ENCODE peak calls at places on chromosomes 16 and 17, in ten cellular contexts. F is NAMALWA; P is stimulated activated CD4-positive, alpha-beta T cell treated with anti-CD3 and anti-CD28 coated beads, Interleukin-1b, Interleukin-23, amount 100 ng/mL, for 1 hour; L is left ventricle myocardium inferior; W is fibroblast of pulmonary artery; T is activated gamma-delta T cell; O is stimulated activated CD8-positive, alpha-beta memory T cell treated with anti-CD3 and anti-CD28 coated beads, Interleukin-4, amount 100 ng/mL, for 24 hours; B is NCI-H1092; I is stromal cell of bone marrow; R is cortex of kidney. M is an unnamed sample.

GRCh38 chr17:17097763-17098345 is 55.6 kb downstream of the MPRIP start:
- DNase-seq in T (no peak), I (no peak), O (no peak), W (no peak), B (no peak), L (no peak), P (no peak), R (no peak), F (no peak), M (no peak)

GRCh38 chr16:81734632-81735434 is 44.3 kb upstream of the PLCG2 start:
- DNase-seq in W (no peak), I (no peak), P (no peak), R (no peak), O (no peak), L (no peak), T (no peak), B (no peak), F (no peak), M (no peak)

GRCh38 chr17:17711708-17712141 is 30.5 kb downstream of the RAI1 start:
- DNase-seq in T (no peak), R (no peak), B (no peak), L (no peak), I (no peak), F (no peak), P (no peak), O (no peak), W (no peak), M (no peak)

GRCh38 chr17:82019905-82020873 is 2.5 kb downstream of the CENPX start:
- DNase-seq in B (no peak), O (peak; percentile 58), T (peak; percentile 32), L (peak; percentile 51), I (no peak), F (peak; percentile 72), W (peak; percentile 45), P (no peak), R (no peak), M (peak; percentile 51)

GRCh38 chr17:79834575-79835469 is 4.4 kb downstream of the CBX4 start:
- DNase-seq in L (no peak), T (no peak), P (no peak), W (no peak), O (no peak), F (peak; percentile 55), I (no peak), B (no peak), R (no peak), M (no peak)

GRCh38 chr17:80926601-80927250 is 64.9 kb upstream of the CHMP6 start:
- DNase-seq in L (no peak), O (no peak), F (no peak), T (no peak), W (no peak), R (no peak), B (no peak), I (no peak), P (no peak), M (no peak)

GRCh38 chr16:23424292-23424958 is 28.6 kb downstream of the COG7 start:
- DNase-seq in I (no peak), F (no peak), L (no peak), R (no peak), T (no peak), W (no peak), P (no peak), B (no peak), O (no peak), M (no peak)

GRCh38 chr17:2487306-2487705 is 24.4 kb downstream of the METTL16 start:
- DNase-seq in P (no peak), B (no peak), R (no peak), W (no peak), O (no peak), T (no peak), I (no peak), L (no peak), F (no peak), M (no peak)

GRCh38 chr16:77951788-77952187 is 70.6 kb upstream of the CLEC3A start:
- DNase-seq in T (no peak), F (peak; percentile 57), P (no peak), L (no peak), R (no peak), I (no peak), W (no peak), O (no peak), B (peak; percentile 65), M (no peak)

GRCh38 chr16:58417600-58417999 is 25.3 kb downstream of the GINS3 start:
- DNase-seq in O (no peak), T (no peak), W (no peak), F (peak; percentile 85), L (peak; percentile 36), P (no peak), B (no peak), I (no peak), R (no peak), M (no peak)

GRCh38 chr17:3771140-3771539 is 29.8 kb downstream of the ITGAE start:
- DNase-seq in T (no peak), W (no peak), R (no peak), B (no peak), L (no peak), F (no peak), O (no peak), P (no peak), I (no peak), M (no peak)

GRCh38 chr16:13936596-13937081 is 16.7 kb downstream of the ERCC4 start:
- DNase-seq in T (no peak), B (no peak), O (no peak), P (no peak), R (no peak), L (no peak), I (peak; percentile 53), F (no peak), W (peak; percentile 81), M (no peak)

GRCh38 chr16:81831722-81832126 is 52.6 kb downstream of the PLCG2 start:
- DNase-seq in T (no peak), P (no peak), L (peak; percentile 40), W (no peak), R (no peak), I (no peak), O (peak; percentile 52), B (no peak), F (peak; percentile 95), M (peak; percentile 78)

GRCh38 chr17:81237591-81238489 is 1.0 kb downstream of the TEPSIN start:
- DNase-seq in B (no peak), L (no peak), R (no peak), T (no peak), W (no peak), O (no peak), P (no peak), I (no peak), F (peak; percentile 62), M (no peak)

GRCh38 chr16:53817117-53817516 is 113.2 kb downstream of the FTO start:
- DNase-seq in T (no peak), F (no peak), P (no peak), I (peak; percentile 79), W (peak; percentile 95), O (no peak), L (no peak), R (no peak), B (no peak), M (no peak)

GRCh38 chr17:74282587-74283370 is 8.7 kb downstream of the DNAI2 start:
- DNase-seq in I (no peak), L (no peak), O (peak; percentile 41), F (no peak), B (no peak), T (no peak), W (no peak), R (no peak), P (peak; percentile 3), M (peak; percentile 77)

GRCh38 chr16:67594956-67595355 is 32.6 kb downstream of the CTCF start:
- DNase-seq in I (no peak), T (no peak), B (no peak), P (no peak), L (no peak), O (no peak), W (peak; percentile 71), F (no peak), R (no peak), M (no peak)

GRCh38 chr17:66310528-66311148 is 8.2 kb downstream of the PRKCA start:
- DNase-seq in B (no peak), W (no peak), I (no peak), P (no peak), L (no peak), T (no peak), O (no peak), F (no peak), R (no peak), M (no peak)